ENCODE peak calls at places on chromosome 21, in five cellular contexts. M is amniotic stem cell, C is fibroblast of lung, Q is foreskin keratinocyte, K is bronchial epithelial cell. T is an unnamed sample.
A peak's percentile ranks its signal among the peaks of the same experiment; 100 is the strongest.

GRCh38 chr21:38126677-38127271 is 130.0 kb upstream of the KCNJ15 start:
- DNase-seq in K (peak; percentile 61), Q (no peak), C (peak; percentile 30), M (peak; percentile 19), T (peak; percentile 64)

GRCh38 chr21:29578306-29578705 is 279.6 kb downstream of the BACH1 start:
- DNase-seq in K (no peak), C (no peak), Q (no peak), M (no peak), T (no peak)

GRCh38 chr21:46191257-46191685 is 7.0 kb upstream of the SPATC1L start:
- DNase-seq in K (peak; percentile 58), C (peak; percentile 88), Q (no peak), M (peak; percentile 63), T (peak; percentile 64)

GRCh38 chr21:33901421-33902288 is 13.9 kb downstream of the ATP5PO start:
- DNase-seq in M (no peak), C (peak; percentile 63), K (peak; percentile 34), Q (no peak), T (no peak)

GRCh38 chr21:44547656-44548331 is 3.5 kb downstream of the KRTAP10-2 start:
- DNase-seq in Q (no peak), K (no peak), C (no peak), M (no peak), T (no peak)

GRCh38 chr21:32456497-32456918 is 44.0 kb downstream of the EVA1C start:
- DNase-seq in C (peak; percentile 83), K (peak; percentile 51), Q (no peak), M (peak; percentile 13), T (no peak)

GRCh38 chr21:21612446-21612845 is 614.2 kb downstream of the NCAM2 start:
- DNase-seq in C (peak; percentile 97), M (peak; percentile 51), K (peak; percentile 49), Q (peak; percentile 47), T (peak; percentile 49)

GRCh38 chr21:40049031-40049958 is 182.1 kb downstream of the PCP4 start:
- DNase-seq in K (peak; percentile 62), C (no peak), M (peak; percentile 55), Q (peak; percentile 71), T (peak; percentile 34)

GRCh38 chr21:44925027-44925755 is 4.5 kb upstream of the ITGB2 start:
- DNase-seq in M (no peak), K (peak; percentile 60), C (peak; percentile 35), Q (no peak), T (no peak)

GRCh38 chr21:18041012-18041411 is 203.6 kb upstream of the CHODL start:
- DNase-seq in K (peak; percentile 1), M (no peak), C (no peak), Q (no peak), T (no peak)

GRCh38 chr21:26794597-26795397 is 50.4 kb downstream of the ADAMTS1 start:
- DNase-seq in K (no peak), C (no peak), Q (no peak), M (no peak), T (no peak)

GRCh38 chr21:24729568-24729967 is 877.7 kb downstream of the MRPL39 start:
- DNase-seq in K (peak; percentile 4), C (peak; percentile 11), Q (peak; percentile 48), M (no peak), T (no peak)

GRCh38 chr21:45209685-45210284 is 77.9 kb downstream of the POFUT2 start:
- DNase-seq in Q (no peak), M (no peak), C (no peak), K (no peak), T (no peak)

GRCh38 chr21:18991846-18992245 is 588.3 kb upstream of the TMPRSS15 start:
- DNase-seq in K (no peak), M (no peak), C (no peak), Q (no peak), T (no peak)

GRCh38 chr21:41768371-41769042 is 1.7 kb upstream of the RIPK4 start:
- DNase-seq in C (peak; percentile 43), Q (peak; percentile 87), K (peak; percentile 92), M (peak; percentile 50), T (peak; percentile 70)

GRCh38 chr21:42231761-42232160 is 12.8 kb downstream of the ABCG1 start:
- DNase-seq in K (no peak), Q (no peak), M (no peak), C (no peak), T (no peak)

GRCh38 chr21:42850866-42851391 is 28.4 kb downstream of the WDR4 start:
- DNase-seq in M (no peak), C (no peak), Q (no peak), K (no peak), T (no peak)

GRCh38 chr21:31180256-31181088 is 142.2 kb upstream of the KRTAP19-8 start:
- DNase-seq in Q (no peak), M (no peak), K (peak; percentile 42), C (peak; percentile 71), T (peak; percentile 44)

GRCh38 chr21:46150491-46151121 is 4.8 kb downstream of the FTCD start:
- DNase-seq in C (no peak), M (no peak), K (no peak), Q (no peak), T (no peak)

GRCh38 chr21:45163413-45164123 is 89.2 kb downstream of the ADARB1 start:
- DNase-seq in C (no peak), K (no peak), Q (no peak), M (no peak), T (no peak)

GRCh38 chr21:37627561-37627960 is 261.0 kb downstream of the DYRK1A start:
- DNase-seq in Q (no peak), C (no peak), K (no peak), M (no peak), T (no peak)

GRCh38 chr21:36887983-36888382 is 78.5 kb downstream of the HLCS start:
- DNase-seq in Q (no peak), M (no peak), K (no peak), C (no peak), T (no peak)

GRCh38 chr21:29490016-29490415 is 191.3 kb downstream of the BACH1 start:
- DNase-seq in M (no peak), Q (no peak), K (no peak), C (peak; percentile 39), T (no peak)

GRCh38 chr21:45860493-45861155 is 120.9 kb upstream of the COL6A1 start:
- DNase-seq in K (no peak), M (no peak), C (no peak), Q (no peak), T (no peak)

GRCh38 chr21:27564684-27565280 is 597.9 kb upstream of the ADAMTS5 start:
- DNase-seq in M (no peak), C (peak; percentile 78), Q (no peak), K (peak; percentile 55), T (peak; percentile 6)

GRCh38 chr21:44996501-44996921 is 56.7 kb downstream of the SLX9 start:
- DNase-seq in K (no peak), C (no peak), Q (no peak), M (no peak), T (no peak)

GRCh38 chr21:46114963-46115362 is 17.1 kb downstream of the COL6A2 start:
- DNase-seq in C (no peak), K (no peak), M (no peak), Q (no peak), T (no peak)

GRCh38 chr21:45074048-45074817 is at the start of gene ADARB1:
- DNase-seq in C (peak; percentile 49), Q (peak; percentile 23), M (peak; percentile 40), K (peak; percentile 45), T (peak; percentile 75)

GRCh38 chr21:36946949-36947371 is 19.5 kb downstream of the HLCS start:
- DNase-seq in K (no peak), Q (no peak), C (no peak), M (no peak), T (no peak)

GRCh38 chr21:41976611-41977010 is 22.8 kb upstream of the C2CD2 start:
- DNase-seq in C (no peak), K (no peak), Q (no peak), M (no peak), T (no peak)

GRCh38 chr21:19326581-19327319 is 923.2 kb upstream of the TMPRSS15 start:
- DNase-seq in M (no peak), K (no peak), C (no peak), Q (no peak), T (no peak)

GRCh38 chr21:45525153-45525909 is 16.9 kb downstream of the SLC19A1 start:
- DNase-seq in Q (no peak), M (no peak), C (no peak), K (no peak), T (no peak)

GRCh38 chr21:32698286-32698685 is 29.5 kb downstream of the SYNJ1 start:
- DNase-seq in C (no peak), Q (no peak), M (no peak), K (no peak), T (no peak)

GRCh38 chr21:43362306-43362927 is 64.5 kb downstream of the SIK1 start:
- DNase-seq in M (no peak), K (no peak), Q (peak; percentile 46), C (peak; percentile 77), T (peak; percentile 66)

GRCh38 chr21:45554477-45555175 is 12.4 kb upstream of the SLC19A1 start:
- DNase-seq in M (peak; percentile 31), Q (peak; percentile 32), K (peak; percentile 16), C (peak; percentile 58), T (peak; percentile 64)

GRCh38 chr21:43609501-43610340 is 49.6 kb downstream of the HSF2BP start:
- DNase-seq in C (peak; percentile 88), Q (peak; percentile 86), K (peak; percentile 96), M (no peak), T (peak; percentile 68)

GRCh38 chr21:33266784-33267135 is 593 bp downstream of the IL10RB start:
- DNase-seq in Q (no peak), K (no peak), M (no peak), C (no peak), T (no peak)

T was measured in RWPE1.